ENCODE peak calls at places on chromosomes 4 and X, in five cellular contexts. N, K, Z, M and V are unnamed samples.

GRCh38 chr4:112348488-112349158 is 51.5 kb downstream of the ALPK1 start:
- DNase-seq in N (no peak), M (peak; percentile 68), Z (peak; percentile 42), K (peak; percentile 87), V (no peak)

GRCh38 chrX:134981910-134982309 is 8.9 kb upstream of the SMIM10 start:
- DNase-seq in K (no peak), M (no peak), Z (no peak), N (no peak), V (no peak)

GRCh38 chr4:147019061-147019460 is 73.4 kb upstream of the TTC29 start:
- DNase-seq in Z (peak; percentile 65), M (peak; percentile 65), K (peak; percentile 78), N (peak; percentile 18), V (no peak)

GRCh38 chrX:77953708-77954107 is 15.7 kb downstream of the PGAM4 start:
- DNase-seq in N (no peak), Z (no peak), M (no peak), K (no peak), V (no peak)

GRCh38 chrX:15242899-15243555 is 26.9 kb downstream of the ASB9 start:
- DNase-seq in N (peak; percentile 46), K (peak; percentile 59), Z (no peak), M (peak; percentile 69), V (no peak)

GRCh38 chr4:97828646-97829045 is 314.6 kb downstream of the STPG2 start:
- DNase-seq in K (no peak), M (no peak), Z (no peak), N (no peak), V (no peak)

GRCh38 chr4:26127851-26128337 is 192.9 kb upstream of the RBPJ start:
- DNase-seq in Z (peak; percentile 79), N (no peak), K (no peak), M (no peak), V (no peak)

GRCh38 chrX:46626566-46626965 is 53.0 kb downstream of the CHST7 start:
- DNase-seq in Z (peak; percentile 23), M (no peak), N (no peak), K (no peak), V (no peak)

GRCh38 chrX:45743906-45744625 is 543.4 kb upstream of the DIPK2B start:
- DNase-seq in N (no peak), Z (no peak), M (no peak), K (no peak), V (no peak)

GRCh38 chr4:48653217-48654014 is 126.7 kb downstream of the FRYL start:
- DNase-seq in N (no peak), Z (peak; percentile 37), M (peak; percentile 23), K (peak; percentile 90), V (no peak)

GRCh38 chr4:48906283-48907173 is at the start of gene OCIAD2:
- DNase-seq in Z (peak; percentile 43), K (peak; percentile 59), M (peak; percentile 84), N (peak; percentile 86), V (peak; percentile 70)

GRCh38 chr4:68349361-68350360 is at the start of gene YTHDC1:
- DNase-seq in Z (peak; percentile 96), N (peak; percentile 94), M (peak; percentile 98), K (peak; percentile 98), V (peak; percentile 95)

GRCh38 chr4:95255396-95256107 is 293.2 kb downstream of the UNC5C start:
- DNase-seq in Z (no peak), N (no peak), K (peak; percentile 36), M (peak; percentile 17), V (no peak)

GRCh38 chr4:10013722-10014121 is 7.6 kb downstream of the SLC2A9 start:
- DNase-seq in M (peak; percentile 70), Z (no peak), K (no peak), N (peak; percentile 63), V (no peak)

DNA sequence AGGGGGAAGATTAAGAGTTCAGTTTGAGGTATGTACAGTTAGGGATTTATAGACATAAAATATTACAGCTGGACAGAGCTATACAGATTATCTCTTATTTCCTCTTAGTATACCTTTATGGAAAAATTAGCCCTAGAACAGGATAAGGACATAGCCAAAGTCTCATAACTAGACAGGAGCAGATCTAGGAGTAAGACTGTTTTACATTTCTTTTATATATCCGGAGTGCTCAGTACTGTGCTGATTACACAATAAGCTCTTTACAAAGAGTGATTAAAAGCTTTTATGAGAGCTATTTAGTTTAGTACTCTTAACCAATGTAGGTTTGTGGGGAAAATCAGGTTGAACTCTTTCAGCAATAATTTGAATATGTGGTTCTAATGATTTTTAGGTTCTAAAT is 105.8 kb downstream of the TBX22 start:
- DNase-seq in M (no peak), Z (no peak), K (no peak), N (no peak), V (no peak)
- TF ChIP-seq CTCF in M (no peak), Z (no peak), K (no peak), N (no peak), V (no peak)

DNA sequence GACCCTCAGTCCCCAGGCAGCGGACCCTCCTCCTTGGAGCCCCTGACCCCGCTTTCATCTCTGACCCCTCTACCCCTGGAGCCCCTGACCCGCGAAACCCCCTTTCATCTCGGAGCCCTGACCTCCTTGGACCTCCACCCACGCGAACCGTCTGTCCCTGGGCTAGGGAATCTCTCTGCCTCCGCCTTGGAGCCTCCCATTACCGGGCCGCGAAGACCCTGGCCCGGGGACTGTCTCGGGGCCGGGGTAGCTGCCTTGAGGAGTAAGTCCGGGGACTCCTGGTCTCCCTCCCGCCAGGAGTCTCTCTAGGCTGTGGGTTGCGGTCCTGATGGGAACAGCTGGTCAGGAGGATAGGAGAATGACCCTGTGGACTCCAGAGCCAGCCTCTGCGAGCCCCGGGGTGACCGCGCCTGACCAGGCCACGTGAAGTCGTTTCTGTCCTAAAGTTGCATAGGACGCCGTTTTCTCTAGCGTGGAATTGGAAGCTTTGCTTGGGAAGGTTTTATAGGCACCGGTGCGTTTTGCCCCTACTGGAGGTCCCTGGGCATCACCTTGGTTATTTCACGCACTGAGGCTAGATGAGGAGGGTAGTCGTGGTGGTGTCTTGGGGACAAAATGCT is 824 bp downstream of the TBC1D14 start:
- DNase-seq in Z (no peak), K (no peak), M (peak; percentile 59), N (no peak), V (no peak)
- TF ChIP-seq CTCF in Z (no peak), K (no peak), M (peak; percentile 8), N (no peak), V (peak; percentile 62)

DNA sequence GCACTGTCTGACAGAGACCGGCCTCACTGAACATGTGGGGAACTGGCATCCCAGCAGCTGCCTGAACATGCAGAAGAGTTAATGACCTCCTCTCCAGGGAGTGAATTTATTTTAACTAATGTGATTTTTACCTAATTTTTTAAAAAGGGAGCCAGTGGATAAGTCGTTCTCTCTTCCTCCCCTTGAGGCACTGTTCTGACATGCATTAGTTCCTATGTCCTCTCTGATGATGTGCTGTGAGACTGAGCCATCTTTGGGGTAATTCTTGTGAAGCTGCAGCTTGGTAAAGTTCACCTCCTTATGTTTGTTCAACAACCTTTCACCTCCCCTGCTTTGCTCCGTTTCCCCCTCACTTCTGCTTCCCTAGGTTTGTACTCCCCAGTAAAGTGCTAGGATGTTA is 139.7 kb downstream of the COL25A1 start:
- DNase-seq in K (no peak), N (no peak), M (no peak), Z (no peak), V (no peak)
- TF ChIP-seq CTCF in K (no peak), N (no peak), M (no peak), Z (no peak), V (no peak)

GRCh38 chr4:123479944-123480343 is 83.3 kb downstream of the SPRY1 start:
- DNase-seq in Z (no peak), M (peak; percentile 65), N (no peak), K (no peak), V (no peak)
- TF ChIP-seq CTCF in Z (no peak), M (no peak), N (no peak), K (no peak), V (no peak)